ENCODE peak calls at places on chromosome 5, in nine cellular contexts. Q is heart right ventricle, I is spleen, U is stomach, D is astrocyte, E is H9, H is sigmoid colon, B is brain microvascular endothelial cell, K is fibroblast of lung. X is an unnamed sample.

GRCh38 chr5:148768801-148769415 is 57.5 kb upstream of the ADRB2 start:
- DNase-seq in Q (no peak), I (no peak), U (no peak), D (no peak), E (no peak), H (no peak), B (no peak), K (no peak), X (no peak)

GRCh38 chr5:34789021-34789531 is 49.9 kb upstream of the TTC23L start:
- DNase-seq in Q (no peak), I (no peak), U (no peak), D (peak), E (no peak), H (no peak), B (peak), K (peak), X (no peak)

GRCh38 chr5:56076486-56076885 is 81.7 kb upstream of the IL6ST start:
- DNase-seq in Q (no peak), I (no peak), U (no peak), D (no peak), E (no peak), H (no peak), B (no peak), K (no peak), X (peak)

GRCh38 chr5:170617519-170618218 is 113.8 kb downstream of the KCNIP1 start:
- DNase-seq in Q (no peak), I (no peak), U (no peak), D (no peak), E (no peak), H (no peak), B (no peak), K (no peak), X (no peak)

GRCh38 chr5:159504857-159505304 is 174.6 kb upstream of the IL12B start:
- DNase-seq in Q (peak), I (no peak), U (no peak), D (peak), E (no peak), H (peak), B (peak), K (peak), X (no peak)

GRCh38 chr5:616342-617039 is 4.4 kb downstream of the CEP72 start:
- DNase-seq in Q (no peak), I (peak), U (no peak), D (no peak), E (no peak), H (no peak), B (no peak), K (no peak), X (no peak)

GRCh38 chr5:55226934-55227737 is at the start of gene MCIDAS:
- DNase-seq in Q (no peak), I (peak), U (peak), D (no peak), E (peak), H (no peak), B (no peak), K (peak), X (peak)

GRCh38 chr5:169223595-169223953 is 77.4 kb downstream of the SLIT3 start:
- DNase-seq in Q (no peak), I (no peak), U (no peak), D (peak), E (no peak), H (no peak), B (no peak), K (peak), X (no peak)

GRCh38 chr5:9344751-9345240 is 201.1 kb downstream of the SEMA5A start:
- DNase-seq in Q (no peak), I (no peak), U (no peak), D (no peak), E (no peak), H (no peak), B (no peak), K (no peak), X (no peak)

GRCh38 chr5:137442660-137443059 is 56.5 kb downstream of the SPOCK1 start:
- DNase-seq in Q (no peak), I (no peak), U (no peak), D (no peak), E (no peak), H (no peak), B (no peak), K (no peak), X (no peak)

GRCh38 chr5:142925795-142926194 is 155.6 kb downstream of the ARHGAP26 start:
- DNase-seq in Q (peak), I (no peak), U (no peak), D (peak), E (no peak), H (no peak), B (peak), K (peak), X (no peak)

GRCh38 chr5:150783422-150783928 is 4.9 kb downstream of the SMIM3 start:
- DNase-seq in Q (peak), I (no peak), U (peak), D (peak), E (peak), H (peak), B (peak), K (peak), X (peak)

GRCh38 chr5:136057401-136057951 is 28.7 kb downstream of the TGFBI start:
- DNase-seq in Q (no peak), I (peak), U (no peak), D (peak), E (no peak), H (no peak), B (peak), K (peak), X (no peak)

GRCh38 chr5:63648376-63648775 is 313.9 kb downstream of the HTR1A start:
- DNase-seq in Q (no peak), I (no peak), U (no peak), D (no peak), E (no peak), H (no peak), B (no peak), K (no peak), X (no peak)

GRCh38 chr5:116944171-116944570 is 369.5 kb upstream of the SEMA6A start:
- DNase-seq in Q (no peak), I (no peak), U (no peak), D (peak), E (peak), H (no peak), B (peak), K (peak), X (no peak)

GRCh38 chr5:132294728-132295504 is 722 bp downstream of the SLC22A4 start:
- DNase-seq in Q (peak), I (peak), U (peak), D (peak), E (peak), H (peak), B (peak), K (peak), X (peak)

GRCh38 chr5:83253731-83254130 is 176.4 kb downstream of the XRCC4 start:
- DNase-seq in Q (no peak), I (no peak), U (no peak), D (peak), E (no peak), H (no peak), B (no peak), K (peak), X (no peak)

GRCh38 chr5:79464695-79465332 is 49.1 kb downstream of the HOMER1 start:
- DNase-seq in Q (no peak), I (no peak), U (no peak), D (peak), E (no peak), H (no peak), B (no peak), K (no peak), X (no peak)

GRCh38 chr5:147310059-147310704 is 75.4 kb downstream of the STK32A start:
- DNase-seq in Q (no peak), I (no peak), U (peak), D (peak), E (peak), H (peak), B (peak), K (peak), X (no peak)

GRCh38 chr5:34035732-34036131 is 7.3 kb downstream of the C1QTNF3 start:
- DNase-seq in Q (no peak), I (no peak), U (no peak), D (no peak), E (no peak), H (no peak), B (no peak), K (no peak), X (no peak)

DNA sequence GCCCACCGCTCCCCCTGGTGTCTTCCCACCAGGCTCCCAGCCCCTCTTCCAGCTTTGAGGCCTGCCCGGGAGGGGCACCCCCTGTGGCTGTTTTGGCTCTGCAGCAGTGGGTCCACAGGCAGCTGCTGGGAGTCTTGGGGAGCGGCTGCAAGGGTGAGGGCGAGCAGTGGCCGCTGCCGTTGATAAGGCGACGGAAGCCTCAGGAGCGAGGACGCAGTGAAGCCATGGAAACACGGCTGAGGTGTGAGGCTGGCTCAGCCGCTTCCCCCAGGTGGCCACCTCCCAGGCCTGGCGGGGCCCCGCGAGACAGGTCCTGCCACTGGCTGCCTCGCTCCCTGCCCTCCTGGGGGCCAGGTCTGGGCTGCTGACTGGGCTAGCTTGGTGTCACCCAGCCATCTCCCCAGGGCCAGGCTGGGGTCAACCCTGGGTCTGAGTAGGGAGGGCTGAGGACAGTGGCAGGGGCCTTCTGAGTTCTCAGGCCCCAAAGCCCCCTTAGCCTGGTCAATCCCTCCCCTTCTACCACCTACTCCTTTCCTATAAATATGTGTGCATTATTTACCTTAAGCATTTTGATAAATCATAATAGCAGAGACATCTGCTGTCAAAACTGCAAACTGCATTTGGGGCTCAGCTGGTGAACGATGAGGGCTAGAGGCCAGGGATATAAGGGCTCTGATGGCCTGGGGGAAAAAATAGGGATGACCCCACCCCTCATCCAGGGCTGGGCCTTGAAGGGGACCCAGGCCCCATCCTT is 41.7 kb downstream of the CXXC5 start:
- DNase-seq in Q (no peak), I (peak), U (peak), D (no peak), E (peak), H (no peak), B (no peak), K (no peak), X (peak)
- TF ChIP-seq CTCF in Q (peak), I (peak), U (no peak), D (peak), E (no peak), H (peak), B (peak), K (peak), X (peak)

DNA sequence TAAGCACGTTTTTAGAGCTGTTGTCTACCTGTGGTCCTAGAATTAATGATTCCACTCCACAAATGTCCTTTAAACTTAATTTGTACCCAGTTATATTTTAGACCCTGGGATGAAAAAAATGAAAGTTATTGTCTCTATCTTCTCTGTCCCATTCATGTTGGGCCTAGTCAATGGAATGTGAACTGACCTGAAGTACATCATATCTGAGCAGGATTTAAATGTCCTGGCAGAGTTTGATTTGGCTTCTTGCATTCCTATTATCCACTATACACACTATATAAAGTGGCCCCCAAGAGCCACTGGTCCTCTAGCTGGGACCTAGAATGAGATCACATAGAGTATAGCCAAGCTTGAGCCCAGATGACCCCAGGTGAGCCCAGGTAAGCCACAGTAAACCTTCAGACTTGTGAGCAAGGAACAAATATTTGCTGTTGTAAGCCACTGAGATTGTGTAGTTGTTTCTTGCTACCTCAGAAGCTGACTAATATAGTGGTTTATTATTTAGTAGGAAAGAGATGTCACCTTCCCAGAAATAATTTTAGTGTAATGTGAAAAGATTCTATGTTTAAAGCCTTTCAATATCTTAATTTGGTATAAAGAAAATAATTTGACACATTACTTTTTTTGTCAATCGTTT is 37.1 kb upstream of the C6 start:
- DNase-seq in Q (no peak), I (no peak), U (no peak), D (no peak), E (no peak), H (no peak), B (no peak), K (no peak), X (no peak)
- H3K27ac ChIP-seq in Q (no peak), I (no peak), U (no peak), D (no peak), E (no peak), H (no peak), B (no peak), K (no peak), X (no peak)

GRCh38 chr5:28014779-28015178 is 976.4 kb upstream of the CDH9 start:
- DNase-seq in Q (no peak), I (no peak), U (no peak), D (no peak), E (no peak), H (no peak), B (peak), K (no peak), X (no peak)
- TF ChIP-seq CTCF in Q (peak), I (no peak), U (peak), D (peak), E (peak), H (no peak), B (peak), K (no peak), X (no peak)

DNA sequence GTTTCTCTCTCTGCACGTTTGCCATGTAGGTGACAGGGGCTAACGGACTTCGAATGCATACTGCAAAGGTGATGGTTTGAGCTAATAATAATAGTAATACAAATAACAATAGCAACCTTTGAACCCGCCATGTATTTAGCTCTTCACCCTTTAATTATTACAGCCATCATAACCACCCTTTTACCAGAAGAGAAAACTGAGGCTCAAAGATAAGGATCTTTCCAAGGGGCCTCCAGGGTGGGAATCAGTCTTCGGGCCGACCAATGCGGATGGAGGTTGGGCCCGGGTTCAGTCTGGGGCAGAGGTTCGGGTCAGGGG is 494 bp downstream of the CDKN2AIPNL start:
- DNase-seq in Q (no peak), I (no peak), U (no peak), D (no peak), E (no peak), H (no peak), B (no peak), K (no peak), X (no peak)
- H3K27ac ChIP-seq in Q (peak), I (peak), U (peak), D (peak), E (no peak), H (peak), B (no peak), K (peak), X (peak)

X was measured in CD8-positive, alpha-beta T cell.